ENCODE peak calls at places on chromosomes 11 and 22, in seven cellular contexts. One of them, this sample, is unnamed. For H3K9me3 and H3K27me3, the result is how much of the 10 kb centered on the place peaks cover.

GRCh38 chr11:134474070-134474860 is 62.2 kb upstream of the B3GAT1 start:
- DNase-seq in GM12878: no peak
- DNase-seq in K562: no peak
- DNase-seq in HCT116: no peak
- DNase-seq in H1: no peak
- DNase-seq in HepG2: no peak
- DNase-seq in SK-N-SH: no peak
- DNase-seq in this sample: no peak

GRCh38 chr11:69558519-69558941 is 77.1 kb downstream of the LINC01488 start:
- DNase-seq in GM12878: no peak
- DNase-seq in HepG2: no peak
- DNase-seq in HCT116: no peak
- DNase-seq in SK-N-SH: no peak
- DNase-seq in H1: no peak
- DNase-seq in K562: peak
- DNase-seq in this sample: no peak

GRCh38 chr11:134513585-134514120 is 101.6 kb upstream of the B3GAT1 start:
- DNase-seq in H1: no peak
- DNase-seq in K562: no peak
- DNase-seq in GM12878: no peak
- DNase-seq in HepG2: no peak
- DNase-seq in HCT116: no peak
- DNase-seq in SK-N-SH: no peak
- DNase-seq in this sample: no peak

GRCh38 chr22:31271485-31271884 is 20.8 kb downstream of the PIK3IP1 start:
- DNase-seq in HepG2: peak
- DNase-seq in H1: no peak
- DNase-seq in HCT116: no peak
- DNase-seq in SK-N-SH: no peak
- DNase-seq in K562: no peak
- DNase-seq in GM12878: no peak
- DNase-seq in this sample: no peak

GRCh38 chr11:27621440-27622161 is 78.7 kb downstream of the BDNF start:
- DNase-seq in K562: no peak
- DNase-seq in GM12878: no peak
- DNase-seq in H1: no peak
- DNase-seq in HepG2: no peak
- DNase-seq in SK-N-SH: no peak
- DNase-seq in HCT116: no peak
- DNase-seq in this sample: no peak

GRCh38 chr11:122633219-122633829 is 22.2 kb upstream of the UBASH3B start:
- DNase-seq in HepG2: peak
- DNase-seq in K562: no peak
- DNase-seq in H1: no peak
- DNase-seq in HCT116: no peak
- DNase-seq in SK-N-SH: peak
- DNase-seq in GM12878: no peak
- DNase-seq in this sample: no peak

GRCh38 chr11:68297812-68298658 is 14.4 kb upstream of the LRP5 start:
- DNase-seq in HCT116: peak
- DNase-seq in H1: peak
- DNase-seq in GM12878: no peak
- DNase-seq in K562: peak
- DNase-seq in HepG2: peak
- DNase-seq in SK-N-SH: peak
- DNase-seq in this sample: no peak

GRCh38 chr11:92916299-92916698 is 53.2 kb upstream of the MTNR1B start:
- DNase-seq in HepG2: no peak
- DNase-seq in GM12878: no peak
- DNase-seq in K562: no peak
- DNase-seq in SK-N-SH: no peak
- DNase-seq in H1: no peak
- DNase-seq in HCT116: no peak
- DNase-seq in this sample: no peak

GRCh38 chr11:7098235-7098832 is 9.5 kb downstream of the RBMXL2 start:
- DNase-seq in GM12878: peak
- DNase-seq in H1: no peak
- DNase-seq in HepG2: peak
- DNase-seq in SK-N-SH: peak
- DNase-seq in HCT116: peak
- DNase-seq in K562: peak
- DNase-seq in this sample: peak

GRCh38 chr11:125956371-125956770 is 10.5 kb downstream of the VSIG10L2 start:
- DNase-seq in H1: no peak
- DNase-seq in GM12878: no peak
- DNase-seq in HCT116: no peak
- DNase-seq in SK-N-SH: no peak
- DNase-seq in K562: no peak
- DNase-seq in HepG2: no peak
- DNase-seq in this sample: no peak

GRCh38 chr11:64451856-64452255 is 92.9 kb downstream of the RPS6KA4 start:
- DNase-seq in K562: no peak
- DNase-seq in HCT116: no peak
- DNase-seq in GM12878: no peak
- DNase-seq in H1: no peak
- DNase-seq in SK-N-SH: no peak
- DNase-seq in HepG2: no peak
- DNase-seq in this sample: no peak

GRCh38 chr11:73194593-73194992 is 23.5 kb upstream of the P2RY2 start:
- DNase-seq in K562: no peak
- DNase-seq in H1: no peak
- DNase-seq in SK-N-SH: no peak
- DNase-seq in GM12878: no peak
- DNase-seq in HCT116: no peak
- DNase-seq in HepG2: no peak
- DNase-seq in this sample: no peak

GRCh38 chr11:20754957-20755356 is 85.6 kb downstream of the NELL1 start:
- DNase-seq in SK-N-SH: peak
- DNase-seq in GM12878: no peak
- DNase-seq in HepG2: peak
- DNase-seq in K562: no peak
- DNase-seq in HCT116: no peak
- DNase-seq in H1: peak
- DNase-seq in this sample: no peak

GRCh38 chr11:31806186-31806943 is 4.8 kb downstream of the PAX6 start:
- DNase-seq in H1: no peak
- DNase-seq in GM12878: no peak
- DNase-seq in HepG2: no peak
- DNase-seq in SK-N-SH: no peak
- DNase-seq in K562: no peak
- DNase-seq in HCT116: no peak
- DNase-seq in this sample: no peak

GRCh38 chr22:24051568-24051967 is 40.5 kb downstream of the CABIN1 start:
- DNase-seq in K562: no peak
- DNase-seq in HCT116: no peak
- DNase-seq in GM12878: no peak
- DNase-seq in HepG2: no peak
- DNase-seq in H1: no peak
- DNase-seq in SK-N-SH: no peak
- DNase-seq in this sample: no peak

GRCh38 chr22:50031189-50032091 is 18.9 kb upstream of the IL17REL start:
- DNase-seq in HepG2: no peak
- DNase-seq in GM12878: no peak
- DNase-seq in K562: no peak
- DNase-seq in SK-N-SH: peak
- DNase-seq in H1: no peak
- DNase-seq in HCT116: no peak
- DNase-seq in this sample: no peak

GRCh38 chr11:78381867-78382266 is 35.8 kb downstream of the GAB2 start:
- DNase-seq in H1: no peak
- DNase-seq in HCT116: no peak
- DNase-seq in HepG2: no peak
- DNase-seq in K562: no peak
- DNase-seq in SK-N-SH: no peak
- DNase-seq in GM12878: no peak
- DNase-seq in this sample: no peak

GRCh38 chr11:78385205-78385604 is 32.4 kb downstream of the GAB2 start:
- DNase-seq in K562: no peak
- DNase-seq in SK-N-SH: no peak
- DNase-seq in GM12878: no peak
- DNase-seq in HepG2: no peak
- DNase-seq in HCT116: no peak
- DNase-seq in H1: no peak
- DNase-seq in this sample: no peak

GRCh38 chr11:78390809-78391208 is 26.8 kb downstream of the GAB2 start:
- DNase-seq in K562: no peak
- DNase-seq in H1: no peak
- DNase-seq in SK-N-SH: no peak
- DNase-seq in HCT116: no peak
- DNase-seq in HepG2: no peak
- DNase-seq in GM12878: no peak
- DNase-seq in this sample: no peak

GRCh38 chr11:78384231-78384630 is 33.4 kb downstream of the GAB2 start:
- DNase-seq in K562: no peak
- DNase-seq in GM12878: no peak
- DNase-seq in H1: no peak
- DNase-seq in HCT116: no peak
- DNase-seq in SK-N-SH: no peak
- DNase-seq in HepG2: no peak
- DNase-seq in this sample: no peak

GRCh38 chr11:78386551-78386950 is 31.1 kb downstream of the GAB2 start:
- DNase-seq in HCT116: no peak
- DNase-seq in GM12878: no peak
- DNase-seq in HepG2: no peak
- DNase-seq in H1: no peak
- DNase-seq in SK-N-SH: no peak
- DNase-seq in K562: no peak
- DNase-seq in this sample: no peak
- H3K9me3 ChIP-seq in HCT116: under half
- H3K9me3 ChIP-seq in GM12878: under half
- H3K9me3 ChIP-seq in HepG2: under half
- H3K9me3 ChIP-seq in H1: under half
- H3K9me3 ChIP-seq in SK-N-SH: under half
- H3K9me3 ChIP-seq in K562: under half
- H3K9me3 ChIP-seq in this sample: under half

GRCh38 chr22:22178566-22178965 is 66.0 kb upstream of the VPREB1 start:
- DNase-seq in HCT116: no peak
- DNase-seq in GM12878: no peak
- DNase-seq in H1: no peak
- DNase-seq in K562: no peak
- DNase-seq in SK-N-SH: no peak
- DNase-seq in HepG2: no peak
- DNase-seq in this sample: no peak

GRCh38 chr22:22179858-22180257 is 64.7 kb upstream of the VPREB1 start:
- DNase-seq in GM12878: no peak
- DNase-seq in HepG2: no peak
- DNase-seq in K562: no peak
- DNase-seq in SK-N-SH: no peak
- DNase-seq in H1: no peak
- DNase-seq in HCT116: no peak
- DNase-seq in this sample: no peak

GRCh38 chr22:22180738-22181514 is 63.7 kb upstream of the VPREB1 start:
- DNase-seq in H1: no peak
- DNase-seq in HepG2: no peak
- DNase-seq in K562: no peak
- DNase-seq in GM12878: no peak
- DNase-seq in HCT116: no peak
- DNase-seq in SK-N-SH: no peak
- DNase-seq in this sample: no peak

GRCh38 chr22:22178992-22179391 is 65.6 kb upstream of the VPREB1 start:
- DNase-seq in K562: no peak
- DNase-seq in HepG2: no peak
- DNase-seq in SK-N-SH: no peak
- DNase-seq in GM12878: no peak
- DNase-seq in H1: no peak
- DNase-seq in HCT116: no peak
- DNase-seq in this sample: no peak

DNA sequence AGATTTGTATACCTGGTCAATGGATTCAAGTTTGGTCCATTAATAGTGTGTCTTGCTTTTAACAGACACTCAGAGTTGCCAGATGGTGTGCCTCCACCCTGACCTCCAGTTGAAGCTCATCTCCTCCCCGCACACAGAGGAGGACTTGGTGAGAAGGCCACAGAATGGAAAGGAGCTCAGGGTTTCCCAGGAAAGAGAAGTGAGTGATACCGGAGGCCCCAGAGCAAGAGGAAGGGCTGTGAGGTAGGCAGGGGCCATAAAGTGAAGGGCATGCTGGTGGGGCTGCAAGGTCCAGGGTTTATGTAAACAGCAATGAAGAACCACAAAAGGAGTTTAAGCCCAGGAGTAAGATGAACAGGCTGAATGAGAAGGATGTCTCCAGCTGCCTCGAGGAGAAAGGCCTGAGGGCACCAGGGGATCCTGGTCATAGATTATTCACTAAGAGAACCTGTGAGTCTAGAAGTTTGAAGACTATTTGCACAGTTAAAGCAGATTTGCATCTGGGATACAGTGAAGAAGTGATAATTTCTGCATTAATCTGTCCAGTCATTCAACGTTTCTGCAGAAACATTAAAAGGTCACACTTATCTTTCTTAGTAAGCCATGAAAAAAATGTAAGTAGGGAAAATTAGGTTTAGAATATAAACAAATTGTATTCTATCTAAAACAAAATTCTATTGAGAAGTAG is 67.5 kb upstream of the VPREB1 start:
- DNase-seq in GM12878: no peak
- DNase-seq in SK-N-SH: no peak
- DNase-seq in HepG2: no peak
- DNase-seq in H1: no peak
- DNase-seq in K562: no peak
- DNase-seq in HCT116: no peak
- DNase-seq in this sample: no peak
- H3K27me3 ChIP-seq in GM12878: under half
- H3K27me3 ChIP-seq in SK-N-SH: under half
- H3K27me3 ChIP-seq in HepG2: under half
- H3K27me3 ChIP-seq in H1: half or more
- H3K27me3 ChIP-seq in K562: under half
- H3K27me3 ChIP-seq in HCT116: under half
- H3K27me3 ChIP-seq in this sample: under half

GRCh38 chr11:697028-697491 is 1.4 kb downstream of the TMEM80 start:
- DNase-seq in SK-N-SH: no peak
- DNase-seq in GM12878: peak
- DNase-seq in H1: no peak
- DNase-seq in HCT116: no peak
- DNase-seq in K562: no peak
- DNase-seq in HepG2: no peak
- DNase-seq in this sample: no peak
- TF ChIP-seq SIN3A in SK-N-SH: no peak
- TF ChIP-seq SIN3A in GM12878: no peak
- TF ChIP-seq SIN3A in H1: no peak
- TF ChIP-seq SIN3A in HCT116: no peak
- TF ChIP-seq SIN3A in K562: no peak
- TF ChIP-seq SIN3A in HepG2: no peak
- TF ChIP-seq SIN3A in this sample: no peak

DNA sequence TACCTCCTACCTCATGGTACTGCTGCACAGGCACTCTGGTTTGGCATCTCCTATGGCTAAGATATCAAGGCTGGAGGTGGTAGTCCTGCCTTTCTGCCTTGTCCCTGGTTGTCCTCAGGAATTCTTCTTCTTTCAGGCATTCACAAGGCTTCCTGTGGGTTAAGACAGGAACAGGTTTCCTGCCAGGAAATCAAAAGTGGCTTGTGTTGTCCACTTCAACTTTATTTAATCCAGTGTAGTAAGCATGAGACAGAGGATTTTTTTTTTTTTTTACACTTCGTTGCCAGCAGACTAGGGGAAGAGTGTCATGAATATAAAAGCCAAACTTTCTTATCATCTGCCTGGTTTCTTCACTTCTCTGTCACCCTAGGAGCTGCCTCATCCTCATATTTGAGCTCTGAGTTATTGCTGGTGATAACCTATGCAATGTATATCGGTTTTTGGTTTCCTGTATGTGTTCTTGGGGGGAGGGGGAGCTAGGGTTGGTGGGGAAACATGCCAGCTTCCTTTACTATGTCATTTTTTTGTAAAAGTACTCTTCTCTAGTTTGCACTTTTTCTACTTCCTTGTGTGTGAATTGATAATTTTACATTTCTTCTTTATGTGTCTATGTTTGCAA is 50.2 kb downstream of the XKR3 start:
- DNase-seq in SK-N-SH: no peak
- DNase-seq in GM12878: no peak
- DNase-seq in H1: no peak
- DNase-seq in K562: no peak
- DNase-seq in HCT116: no peak
- DNase-seq in HepG2: no peak
- DNase-seq in this sample: no peak
- H3K9me3 ChIP-seq in SK-N-SH: under half
- H3K9me3 ChIP-seq in GM12878: under half
- H3K9me3 ChIP-seq in H1: under half
- H3K9me3 ChIP-seq in K562: under half
- H3K9me3 ChIP-seq in HCT116: under half
- H3K9me3 ChIP-seq in HepG2: under half
- H3K9me3 ChIP-seq in this sample: under half

This sample was measured in Panc1.